ENCODE peak calls at places on chromosomes 12 and 14, in four cellular contexts. K is body of pancreas, B is Peyer's patch, G is transverse colon. U is an unnamed sample.

GRCh38 chr12:52920937-52921336 is 16.1 kb upstream of the KRT8 start:
- DNase-seq in G (no peak), K (no peak), B (no peak), U (no peak)

GRCh38 chr12:202081-202731 is 11.8 kb downstream of the SLC6A12 start:
- DNase-seq in G (no peak), K (no peak), B (no peak), U (no peak)

GRCh38 chr14:28754209-28754985 is 12.2 kb upstream of the FOXG1 start:
- DNase-seq in G (no peak), K (peak; percentile 50), B (no peak), U (no peak)

GRCh38 chr12:12839003-12839395 is 25.9 kb downstream of the DDX47 start:
- DNase-seq in B (no peak), G (no peak), K (no peak), U (no peak)

GRCh38 chr12:47121146-47121545 is 41.4 kb upstream of the AMIGO2 start:
- DNase-seq in B (no peak), G (no peak), K (no peak), U (no peak)

GRCh38 chr12:57687862-57688261 is 6.1 kb upstream of the OS9 start:
- DNase-seq in B (no peak), G (no peak), K (no peak), U (no peak)

GRCh38 chr12:12736759-12737676 is 19.9 kb downstream of the CDKN1B start:
- DNase-seq in K (peak; percentile 31), B (peak; percentile 53), G (peak; percentile 46), U (no peak)

GRCh38 chr12:110266980-110267620 is 13.9 kb upstream of the ATP2A2 start:
- DNase-seq in B (no peak), G (no peak), K (no peak), U (no peak)

GRCh38 chr14:99377951-99378350 is 102.7 kb downstream of the SETD3 start:
- DNase-seq in B (no peak), K (no peak), G (no peak), U (peak; percentile 6)

GRCh38 chr12:52390739-52391617 is 5.5 kb upstream of the KRT84 start:
- DNase-seq in G (peak; percentile 22), B (no peak), K (no peak), U (no peak)

GRCh38 chr12:752673-753400 is 458 bp downstream of the WNK1 start:
- DNase-seq in G (peak; percentile 69), K (peak; percentile 66), B (peak; percentile 45), U (peak; percentile 59)

GRCh38 chr12:78392918-78393317 is 471.7 kb upstream of the SYT1 start:
- DNase-seq in B (no peak), K (no peak), G (no peak), U (no peak)

GRCh38 chr12:104718581-104718980 is 239.5 kb downstream of the SLC41A2 start:
- DNase-seq in B (no peak), G (no peak), K (no peak), U (peak; percentile 59)

GRCh38 chr12:23169012-23170003 is 544.3 kb downstream of the ETNK1 start:
- DNase-seq in G (no peak), K (no peak), B (no peak), U (no peak)

GRCh38 chr12:117035287-117035686 is 63.9 kb downstream of the TESC start:
- DNase-seq in B (no peak), G (no peak), K (no peak), U (no peak)

DNA sequence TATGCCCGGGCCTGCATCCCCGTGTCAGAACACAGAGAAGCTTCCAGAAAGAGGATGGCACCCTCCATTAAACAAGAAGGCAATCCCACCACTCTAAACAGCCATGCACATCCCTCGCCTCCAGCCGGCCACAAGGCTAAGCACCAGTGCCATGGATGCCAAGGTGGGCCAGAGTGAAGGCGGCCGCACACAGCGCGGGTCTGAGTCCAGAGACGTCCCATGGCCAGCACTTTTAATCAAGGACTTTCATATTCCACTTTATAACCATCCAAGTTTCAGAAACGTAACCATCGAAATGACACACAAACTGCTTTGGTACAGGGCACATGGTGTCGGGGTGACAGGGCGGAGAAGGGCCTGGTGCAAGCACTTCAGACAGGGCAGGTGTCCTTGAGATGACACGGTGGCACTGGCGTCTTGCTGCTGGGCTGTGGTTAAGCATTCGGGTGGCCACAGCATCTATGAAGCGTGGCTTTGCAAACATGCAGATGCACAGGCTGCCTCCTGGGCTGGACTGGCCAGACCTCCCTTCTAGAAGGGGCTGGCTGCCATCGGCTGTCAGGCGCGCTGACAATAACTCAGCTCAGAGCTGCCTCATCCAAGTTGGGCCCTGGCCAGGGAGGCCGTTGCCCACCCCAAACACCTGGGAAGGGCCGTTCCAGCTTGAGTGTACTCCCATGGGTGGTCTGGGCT is 117.2 kb downstream of the RFLNA start:
- DNase-seq in K (no peak), G (no peak), B (no peak), U (peak; percentile 75)
- H3K4me1 ChIP-seq in K (peaks cover 33% of the 10 kb centered on the region), G (peaks cover 44% of the 10 kb centered on the region), B (no peaks in the 10 kb centered on the region), U (peaks cover 19% of the 10 kb centered on the region)

GRCh38 chr12:109098142-109098652 is 800 bp downstream of the UNG start:
- DNase-seq in K (peak; percentile 65), G (peak; percentile 73), B (no peak), U (peak; percentile 62)
- TF ChIP-seq POLR2A in K (peak; percentile 32), G (peak; percentile 72), B (no peak), U (no peak)

GRCh38 chr14:21011136-21011535 is 12.0 kb downstream of the SLC39A2 start:
- DNase-seq in G (no peak), B (no peak), K (no peak), U (no peak)
- H3K4me1 ChIP-seq in G (peaks cover 5% of the 10 kb centered on the region), B (no peaks in the 10 kb centered on the region), K (no peaks in the 10 kb centered on the region), U (peaks cover 5% of the 10 kb centered on the region)

DNA sequence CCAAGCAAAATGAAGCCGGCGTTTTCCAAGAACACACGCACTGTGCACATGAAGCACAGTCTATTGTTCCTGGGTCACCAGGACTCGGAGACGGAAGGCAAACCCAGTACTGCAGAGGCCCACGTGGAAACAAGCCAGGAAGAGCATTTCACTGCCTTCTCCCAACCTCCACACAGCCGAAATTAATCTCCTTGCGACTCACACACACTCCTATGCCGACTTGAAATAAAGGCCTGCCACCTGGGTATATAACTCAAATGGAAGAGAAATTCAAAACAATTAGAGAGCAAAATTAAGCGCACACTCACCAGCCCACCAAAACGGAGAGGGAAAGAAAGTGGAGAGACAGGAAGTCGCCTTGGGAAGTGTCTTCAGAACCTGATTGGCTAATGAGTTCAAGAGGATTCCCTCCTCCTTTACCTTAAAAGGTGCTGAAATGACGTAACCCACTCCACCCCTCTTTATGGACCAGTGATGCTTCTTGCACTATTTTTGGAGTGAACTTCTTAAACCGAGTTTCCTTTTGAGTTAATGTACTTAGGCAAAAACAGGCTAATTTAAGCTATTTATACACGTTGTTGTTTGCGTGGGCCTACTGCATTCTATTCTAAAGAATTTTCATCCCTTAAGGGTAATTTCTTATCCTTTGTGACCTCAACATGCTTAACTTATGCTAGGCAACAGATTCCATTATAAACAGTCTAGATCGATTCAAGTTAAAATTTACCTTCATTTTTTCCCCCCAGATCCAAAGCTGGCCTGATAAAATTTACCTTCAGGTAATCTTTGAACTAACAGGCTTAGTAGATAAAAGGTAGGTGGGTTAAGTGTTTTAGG is at the start of gene CCNB1IP1:
- DNase-seq in G (peak; percentile 64), K (peak; percentile 52), B (peak; percentile 62), U (no peak)
- TF ChIP-seq POLR2A in G (peak; percentile 77), K (no peak), B (no peak), U (peak; percentile 23)

GRCh38 chr12:62267490-62267889 is 7.3 kb downstream of the USP15 start:
- DNase-seq in B (no peak), K (no peak), G (no peak), U (no peak)
- H3K4me1 ChIP-seq in B (no peaks in the 10 kb centered on the region), K (peaks cover 63% of the 10 kb centered on the region), G (peaks cover 60% of the 10 kb centered on the region), U (peaks cover 70% of the 10 kb centered on the region)

DNA sequence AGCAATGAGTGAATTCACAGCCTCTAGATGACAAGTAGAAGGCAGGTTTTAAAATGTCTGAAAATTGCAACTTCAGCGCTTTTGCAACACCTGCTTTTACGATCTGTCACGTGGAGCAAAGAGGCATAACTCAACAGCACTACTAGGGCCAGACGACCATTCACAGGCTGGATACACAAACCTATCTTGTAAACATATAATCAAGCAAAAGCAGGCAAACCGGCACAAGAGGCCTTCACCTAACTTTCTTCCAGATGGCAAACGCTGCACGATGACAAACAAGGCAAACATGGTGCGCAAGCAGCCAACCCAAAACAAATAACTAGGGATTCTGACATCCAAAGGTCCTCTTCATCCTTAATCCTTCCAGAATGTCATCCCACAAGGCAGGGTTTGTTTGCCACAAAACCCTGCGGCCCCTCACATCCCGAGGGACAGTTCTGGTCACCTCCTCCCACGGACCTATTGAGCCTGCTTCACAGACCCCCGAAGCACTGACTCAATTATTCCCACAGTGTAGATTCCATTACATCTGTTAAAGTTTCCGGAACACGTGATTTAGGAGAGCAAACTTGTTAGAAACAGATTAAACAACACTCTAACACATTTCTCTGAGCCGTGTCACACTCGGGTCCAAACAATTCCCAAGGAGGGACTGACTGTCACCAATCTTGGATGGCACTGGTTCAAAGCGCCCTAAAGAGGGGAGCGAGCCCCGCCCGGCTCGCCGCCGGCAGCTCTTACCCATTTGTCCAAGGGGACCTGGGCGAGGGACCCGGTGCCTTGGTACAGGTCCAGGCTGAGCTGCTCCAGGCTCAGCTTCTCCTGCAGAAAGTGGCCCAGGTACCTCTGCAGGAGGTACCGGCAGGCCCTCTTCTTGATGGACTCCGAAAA is 823 bp downstream of the ATG2B start:
- DNase-seq in K (peak; percentile 62), G (peak; percentile 68), B (peak; percentile 39), U (no peak)
- TF ChIP-seq POLR2A in K (peak; percentile 55), G (peak; percentile 77), B (peak; percentile 25), U (peak; percentile 20)

GRCh38 chr12:29030006-29030405 is 119.1 kb upstream of the FAR2 start:
- DNase-seq in K (no peak), B (no peak), G (no peak), U (no peak)

GRCh38 chr12:29026419-29026818 is 122.7 kb upstream of the FAR2 start:
- DNase-seq in K (no peak), B (no peak), G (no peak), U (no peak)

GRCh38 chr12:29023436-29024076 is 125.5 kb upstream of the FAR2 start:
- DNase-seq in K (no peak), B (no peak), G (no peak), U (no peak)

GRCh38 chr12:29024117-29024516 is 125.0 kb upstream of the FAR2 start:
- DNase-seq in K (no peak), B (no peak), G (no peak), U (no peak)

DNA sequence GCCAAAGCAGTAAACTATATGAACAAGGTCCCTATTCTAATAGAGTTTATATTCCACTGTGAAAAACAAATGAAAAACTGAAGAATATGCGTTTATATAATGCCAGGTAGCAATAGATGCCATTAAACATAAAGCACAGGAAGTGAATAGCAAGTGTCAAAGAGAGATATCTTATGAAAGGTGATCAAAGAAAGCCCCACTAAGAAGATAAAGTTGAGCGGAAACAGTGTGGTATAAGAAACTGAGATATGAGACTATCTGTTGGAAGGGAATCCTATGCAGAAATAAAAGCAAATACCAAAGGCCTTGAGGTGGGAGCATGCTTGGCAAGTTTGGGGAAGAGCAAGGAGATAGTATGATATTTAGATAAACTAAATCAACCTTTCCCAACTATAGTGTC is 123.1 kb upstream of the FAR2 start:
- DNase-seq in K (no peak), G (no peak), B (no peak), U (no peak)
- H3K4me1 ChIP-seq in K (no peaks in the 10 kb centered on the region), G (no peaks in the 10 kb centered on the region), B (no peaks in the 10 kb centered on the region), U (no peaks in the 10 kb centered on the region)

U was measured in upper lobe of left lung.